ENCODE peak calls at places on chromosome 13, in six cellular contexts. W is endothelial cell of umbilical vein; P is SIG-M5; M is NCI-H510A; U is NCI-H1105 treated with DMSO at 0.1 percent for 48 hours; K is stimulated activated CD4-positive, alpha-beta T cell treated with anti-CD3 and anti-CD28 coated beads, TNF-alpha, amount 100 ng/mL, for 48 hours. G is an unnamed sample.

GRCh38 chr13:94972262-94972661 is 259.9 kb upstream of the SOX21 start:
- DNase-seq in W (no peak), U (no peak), M (no peak), K (no peak), P (no peak), G (no peak)

GRCh38 chr13:21010621-21011020 is 50.8 kb downstream of the LATS2 start:
- DNase-seq in M (no peak), K (no peak), P (no peak), W (no peak), U (no peak), G (no peak)

GRCh38 chr13:71148391-71148790 is 718.6 kb downstream of the DACH1 start:
- DNase-seq in U (peak), P (no peak), M (no peak), W (no peak), K (no peak), G (no peak)

GRCh38 chr13:48975926-48976676 is 389 bp downstream of the FNDC3A start:
- DNase-seq in K (peak), M (peak), W (peak), P (peak), U (peak), G (peak)

GRCh38 chr13:87941244-87941643 is 270.1 kb downstream of the SLITRK5 start:
- DNase-seq in W (no peak), P (no peak), K (no peak), M (no peak), U (no peak), G (no peak)

GRCh38 chr13:33794576-33794975 is 23.4 kb upstream of the RFC3 start:
- DNase-seq in W (peak), U (no peak), M (no peak), K (no peak), P (no peak), G (no peak)

GRCh38 chr13:110643768-110644421 is 28.6 kb downstream of the NAXD start:
- DNase-seq in W (no peak), M (no peak), K (no peak), U (no peak), P (no peak), G (no peak)

GRCh38 chr13:45040626-45041025 is 51.3 kb downstream of the GPALPP1 start:
- DNase-seq in M (no peak), U (no peak), P (no peak), W (no peak), K (no peak), G (no peak)

GRCh38 chr13:51244637-51245405 is 22.6 kb downstream of the FAM124A start:
- DNase-seq in K (no peak), W (no peak), P (no peak), M (no peak), U (no peak), G (no peak)

GRCh38 chr13:94217370-94217769 is 262.1 kb downstream of the DCT start:
- DNase-seq in P (no peak), W (no peak), K (no peak), U (no peak), M (no peak), G (no peak)

G was measured in NCI-H1436.